ENCODE peak calls at places on chromosomes 13 and 19, in six cellular contexts. K, J, D, T, P and V are unnamed samples.

GRCh38 chr19:7287716-7288115 is 6.5 kb downstream of the INSR start:
- DNase-seq in J (peak), P (no peak), K (no peak), D (no peak), T (no peak), V (no peak)

GRCh38 chr13:47603365-47603764 is 397.7 kb downstream of the SUCLA2 start:
- DNase-seq in J (no peak), P (no peak), T (no peak), D (no peak), K (no peak), V (no peak)

GRCh38 chr19:41871573-41872383 is 5.3 kb upstream of the CD79A start:
- DNase-seq in D (peak), T (no peak), J (peak), K (no peak), P (no peak), V (no peak)

GRCh38 chr19:3292958-3293529 is 68.6 kb downstream of the CELF5 start:
- DNase-seq in K (no peak), D (no peak), J (no peak), P (no peak), T (no peak), V (no peak)

GRCh38 chr13:54184576-54184975 is 1156.0 kb downstream of the OLFM4 start:
- DNase-seq in T (no peak), K (no peak), J (no peak), P (no peak), D (no peak), V (no peak)

GRCh38 chr19:41746593-41747227 is 8.6 kb upstream of the CEACAM6 start:
- DNase-seq in P (peak), D (peak), T (peak), K (no peak), J (peak), V (no peak)

GRCh38 chr19:6204212-6204611 is 68.7 kb downstream of the ACSBG2 start:
- DNase-seq in K (no peak), J (no peak), T (no peak), P (no peak), D (no peak), V (no peak)

GRCh38 chr13:43122706-43123268 is 99.4 kb downstream of the DNAJC15 start:
- DNase-seq in J (no peak), T (peak), K (no peak), P (no peak), D (peak), V (no peak)

GRCh38 chr19:49212302-49212701 is 54.7 kb downstream of the TRPM4 start:
- DNase-seq in P (no peak), D (no peak), K (no peak), J (no peak), T (no peak), V (no peak)

GRCh38 chr19:28067882-28068281 is 1145.1 kb downstream of the UQCRFS1 start:
- DNase-seq in P (no peak), D (no peak), J (no peak), K (no peak), T (no peak), V (no peak)

GRCh38 chr19:57282011-57282636 is 1.8 kb downstream of the ZNF460 start:
- DNase-seq in D (no peak), K (no peak), P (no peak), T (no peak), J (no peak), V (peak)

GRCh38 chr13:108897955-108898354 is 268.5 kb downstream of the MYO16 start:
- DNase-seq in P (no peak), D (no peak), T (no peak), J (no peak), K (no peak), V (no peak)

GRCh38 chr19:46935066-46935663 is 74.4 kb downstream of the ARHGAP35 start:
- DNase-seq in P (no peak), T (no peak), K (no peak), J (no peak), D (no peak), V (no peak)

GRCh38 chr13:95588721-95589120 is 36.2 kb downstream of the CLDN10 start:
- DNase-seq in P (no peak), T (no peak), K (no peak), J (no peak), D (no peak), V (peak)

GRCh38 chr19:43820098-43820860 is 6.8 kb upstream of the ZNF283 start:
- DNase-seq in J (peak), P (peak), T (peak), K (peak), D (peak), V (peak)

GRCh38 chr13:72808917-72809500 is 27.1 kb downstream of the PIBF1 start:
- DNase-seq in D (no peak), J (peak), P (no peak), K (no peak), T (no peak), V (no peak)

GRCh38 chr13:87169337-87169736 is 501.8 kb upstream of the SLITRK5 start:
- DNase-seq in K (no peak), J (no peak), T (no peak), D (no peak), P (no peak), V (no peak)

GRCh38 chr19:53102186-53102585 is 1.0 kb downstream of the ZNF160 start:
- DNase-seq in K (no peak), D (peak), P (no peak), J (no peak), T (peak), V (no peak)
- H3K27ac ChIP-seq in K (peak), D (peak), P (no peak), J (peak), T (peak), V (peak)

GRCh38 chr19:38663156-38663651 is 15.8 kb downstream of the ACTN4 start:
- DNase-seq in K (no peak), J (no peak), T (no peak), P (no peak), D (no peak), V (no peak)
- H3K27ac ChIP-seq in K (peak), J (peak), T (peak), P (no peak), D (no peak), V (no peak)

DNA sequence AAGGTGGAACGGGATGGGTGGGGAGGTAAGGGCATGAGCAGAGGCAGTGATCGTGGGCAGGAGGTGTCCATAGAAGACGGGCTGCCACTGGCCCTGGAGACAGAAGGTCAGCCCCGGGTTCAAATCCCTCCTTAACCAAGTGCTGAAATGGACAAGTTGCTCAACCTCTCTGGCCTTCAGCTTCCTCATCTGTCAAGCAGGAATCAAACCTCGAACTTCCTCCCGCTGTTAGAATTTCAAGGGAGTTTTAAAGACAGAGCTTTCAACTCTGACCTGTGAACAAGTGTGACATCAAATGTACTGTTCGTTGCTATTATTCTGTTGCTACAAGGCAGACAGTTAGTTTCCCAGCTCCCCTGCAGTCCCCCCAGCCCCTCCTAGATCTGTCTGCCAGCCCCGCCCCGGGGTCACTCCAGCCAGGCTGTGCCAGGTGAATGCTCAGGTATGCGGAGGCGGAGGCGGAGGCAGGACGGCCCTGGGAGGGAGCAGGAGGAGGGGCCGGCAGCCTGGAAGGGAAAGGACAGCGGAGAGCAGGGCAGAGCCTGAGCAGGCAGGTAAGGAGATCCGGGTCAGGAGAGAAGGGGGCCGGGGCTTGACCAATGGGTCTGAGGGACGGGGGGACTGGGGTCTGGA is at the start of gene EPS8L1:
- DNase-seq in K (no peak), J (no peak), D (peak), P (peak), T (no peak), V (peak)
- H3K27ac ChIP-seq in K (no peak), J (peak), D (no peak), P (no peak), T (no peak), V (no peak)

GRCh38 chr19:5115771-5116202 is 146.9 kb downstream of the KDM4B start:
- DNase-seq in P (no peak), D (no peak), T (no peak), K (no peak), J (no peak), V (no peak)
- H3K27ac ChIP-seq in P (no peak), D (peak), T (no peak), K (no peak), J (no peak), V (no peak)

GRCh38 chr13:99307648-99308339 is 595 bp upstream of the GPR183 start:
- DNase-seq in K (no peak), T (no peak), P (no peak), J (peak), D (peak), V (peak)
- H3K27ac ChIP-seq in K (peak), T (no peak), P (no peak), J (no peak), D (no peak), V (peak)

GRCh38 chr19:18317998-18318800 is 4.7 kb downstream of the LSM4 start:
- DNase-seq in K (peak), D (no peak), P (no peak), T (no peak), J (no peak), V (no peak)
- H3K27ac ChIP-seq in K (peak), D (no peak), P (no peak), T (peak), J (peak), V (no peak)

DNA sequence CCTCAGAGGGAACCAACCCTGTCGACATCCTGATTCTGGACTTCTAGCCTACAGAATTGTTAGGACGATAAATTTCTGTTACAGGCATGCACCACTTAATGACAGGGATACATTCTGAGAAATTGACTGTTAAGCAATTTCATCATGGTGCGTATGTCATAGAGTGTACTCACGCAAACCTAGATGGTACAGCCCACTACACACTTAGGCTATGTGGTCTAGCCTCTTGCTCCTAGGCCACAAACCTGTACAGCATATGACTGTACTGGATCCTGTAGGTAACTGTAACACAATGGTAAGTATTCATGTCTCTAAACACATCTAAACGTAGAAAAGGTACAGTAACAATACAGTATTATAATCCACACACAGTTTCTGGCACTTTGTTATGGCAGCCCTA is 13.3 kb downstream of the USP12 start:
- DNase-seq in D (no peak), J (no peak), T (no peak), K (no peak), P (no peak), V (no peak)
- H3K27ac ChIP-seq in D (no peak), J (no peak), T (no peak), K (no peak), P (no peak), V (no peak)

GRCh38 chr13:110317496-110318195 is 10.6 kb downstream of the COL4A2 start:
- DNase-seq in K (no peak), J (no peak), D (no peak), P (peak), T (no peak), V (no peak)
- H3K27ac ChIP-seq in K (no peak), J (peak), D (no peak), P (no peak), T (no peak), V (no peak)

GRCh38 chr13:44920013-44920412 is 69.3 kb downstream of the NUFIP1 start:
- DNase-seq in K (no peak), J (no peak), D (no peak), T (no peak), P (no peak), V (no peak)
- H3K27ac ChIP-seq in K (peak), J (peak), D (no peak), T (peak), P (no peak), V (no peak)

GRCh38 chr13:68378294-68378693 is 1148.2 kb upstream of the PCDH9 start:
- DNase-seq in J (no peak), P (no peak), T (no peak), K (no peak), D (no peak), V (no peak)
- H3K27ac ChIP-seq in J (no peak), P (no peak), T (no peak), K (no peak), D (no peak), V (no peak)